ENCODE peak calls at places on chromosomes 2 and 18, in four cellular contexts. One of them, this sample, is unnamed.

GRCh38 chr2:75030218-75031009 is 72.0 kb downstream of the POLE4 start:
- DNase-seq in foreskin fibroblast: no peak
- DNase-seq in activated B cell treated with CpG ODN at 0.5 μM for 24 hours: no peak
- DNase-seq in AG10803: no peak
- DNase-seq in this sample: no peak

GRCh38 chr2:205696541-205697441 is 14.5 kb downstream of the NRP2 start:
- DNase-seq in foreskin fibroblast: no peak
- DNase-seq in activated B cell treated with CpG ODN at 0.5 μM for 24 hours: no peak
- DNase-seq in AG10803: peak
- DNase-seq in this sample: no peak

GRCh38 chr2:125745514-125745913 is 910.4 kb upstream of the GYPC start:
- DNase-seq in foreskin fibroblast: no peak
- DNase-seq in activated B cell treated with CpG ODN at 0.5 μM for 24 hours: no peak
- DNase-seq in AG10803: no peak
- DNase-seq in this sample: no peak

GRCh38 chr2:74290466-74291216 is 52.6 kb downstream of the SLC4A5 start:
- DNase-seq in foreskin fibroblast: no peak
- DNase-seq in activated B cell treated with CpG ODN at 0.5 μM for 24 hours: peak
- DNase-seq in AG10803: no peak
- DNase-seq in this sample: peak

GRCh38 chr18:62759704-62760402 is 44.5 kb downstream of the PHLPP1 start:
- DNase-seq in foreskin fibroblast: peak
- DNase-seq in activated B cell treated with CpG ODN at 0.5 μM for 24 hours: no peak
- DNase-seq in AG10803: peak
- DNase-seq in this sample: no peak

GRCh38 chr18:5431836-5432575 is 111.8 kb downstream of the EPB41L3 start:
- DNase-seq in foreskin fibroblast: no peak
- DNase-seq in activated B cell treated with CpG ODN at 0.5 μM for 24 hours: no peak
- DNase-seq in AG10803: no peak
- DNase-seq in this sample: no peak

GRCh38 chr2:101479328-101479727 is 4.4 kb upstream of the RFX8 start:
- DNase-seq in foreskin fibroblast: no peak
- DNase-seq in activated B cell treated with CpG ODN at 0.5 μM for 24 hours: no peak
- DNase-seq in AG10803: peak
- DNase-seq in this sample: no peak

GRCh38 chr2:61795408-61795807 is 58.5 kb downstream of the FAM161A start:
- DNase-seq in foreskin fibroblast: no peak
- DNase-seq in activated B cell treated with CpG ODN at 0.5 μM for 24 hours: no peak
- DNase-seq in AG10803: no peak
- DNase-seq in this sample: no peak

GRCh38 chr2:121634354-121635307 is 14.6 kb downstream of the CLASP1 start:
- DNase-seq in foreskin fibroblast: no peak
- DNase-seq in activated B cell treated with CpG ODN at 0.5 μM for 24 hours: no peak
- DNase-seq in AG10803: peak
- DNase-seq in this sample: no peak

GRCh38 chr18:55775972-55776371 is 188.0 kb upstream of the TCF4 start:
- DNase-seq in foreskin fibroblast: no peak
- DNase-seq in activated B cell treated with CpG ODN at 0.5 μM for 24 hours: no peak
- DNase-seq in AG10803: no peak
- DNase-seq in this sample: no peak

GRCh38 chr2:41206004-41206403 is 754.1 kb upstream of the SLC8A1 start:
- DNase-seq in foreskin fibroblast: no peak
- DNase-seq in activated B cell treated with CpG ODN at 0.5 μM for 24 hours: no peak
- DNase-seq in AG10803: no peak
- DNase-seq in this sample: no peak

GRCh38 chr18:42931501-42931900 is 184.0 kb downstream of the RIT2 start:
- DNase-seq in foreskin fibroblast: no peak
- DNase-seq in activated B cell treated with CpG ODN at 0.5 μM for 24 hours: no peak
- DNase-seq in AG10803: peak
- DNase-seq in this sample: no peak

GRCh38 chr18:60663060-60663989 is 290.8 kb upstream of the MC4R start:
- DNase-seq in foreskin fibroblast: no peak
- DNase-seq in activated B cell treated with CpG ODN at 0.5 μM for 24 hours: no peak
- DNase-seq in AG10803: no peak
- DNase-seq in this sample: no peak

DNA sequence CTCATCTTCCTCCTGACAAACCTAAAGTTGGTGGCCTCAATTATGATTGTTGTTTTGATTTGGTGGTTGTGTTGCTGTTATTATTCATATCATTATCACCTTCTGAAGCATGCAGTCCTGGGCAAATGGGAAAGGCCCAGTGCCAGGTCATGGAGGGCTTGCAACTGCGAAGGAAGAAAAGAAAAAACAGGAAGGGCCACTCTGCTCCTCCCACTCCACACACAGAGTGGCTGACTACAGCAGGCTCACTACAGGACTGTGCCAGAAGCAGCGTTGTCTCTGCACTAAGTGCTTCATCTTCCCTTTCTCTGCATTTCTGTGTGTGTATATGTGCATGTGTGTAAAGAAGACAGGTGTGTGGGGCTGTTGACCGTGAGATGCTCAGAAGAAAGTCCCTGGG is 231.9 kb downstream of the ANKRD30B start:
- DNase-seq in foreskin fibroblast: no peak
- DNase-seq in activated B cell treated with CpG ODN at 0.5 μM for 24 hours: no peak
- DNase-seq in AG10803: no peak
- DNase-seq in this sample: no peak
- TF ChIP-seq CTCF in foreskin fibroblast: no peak
- TF ChIP-seq CTCF in activated B cell treated with CpG ODN at 0.5 μM for 24 hours: no peak
- TF ChIP-seq CTCF in AG10803: no peak
- TF ChIP-seq CTCF in this sample: no peak

GRCh38 chr2:176118606-176119370 is 2.2 kb downstream of the HOXD10 start:
- DNase-seq in foreskin fibroblast: no peak
- DNase-seq in activated B cell treated with CpG ODN at 0.5 μM for 24 hours: no peak
- DNase-seq in AG10803: peak
- DNase-seq in this sample: no peak
- TF ChIP-seq CTCF in foreskin fibroblast: peak
- TF ChIP-seq CTCF in activated B cell treated with CpG ODN at 0.5 μM for 24 hours: no peak
- TF ChIP-seq CTCF in AG10803: peak
- TF ChIP-seq CTCF in this sample: no peak

GRCh38 chr2:104944495-104944894 is 90.6 kb downstream of the POU3F3 start:
- DNase-seq in foreskin fibroblast: peak
- DNase-seq in activated B cell treated with CpG ODN at 0.5 μM for 24 hours: no peak
- DNase-seq in AG10803: no peak
- DNase-seq in this sample: no peak
- TF ChIP-seq CTCF in foreskin fibroblast: peak
- TF ChIP-seq CTCF in activated B cell treated with CpG ODN at 0.5 μM for 24 hours: no peak
- TF ChIP-seq CTCF in AG10803: peak
- TF ChIP-seq CTCF in this sample: no peak

DNA sequence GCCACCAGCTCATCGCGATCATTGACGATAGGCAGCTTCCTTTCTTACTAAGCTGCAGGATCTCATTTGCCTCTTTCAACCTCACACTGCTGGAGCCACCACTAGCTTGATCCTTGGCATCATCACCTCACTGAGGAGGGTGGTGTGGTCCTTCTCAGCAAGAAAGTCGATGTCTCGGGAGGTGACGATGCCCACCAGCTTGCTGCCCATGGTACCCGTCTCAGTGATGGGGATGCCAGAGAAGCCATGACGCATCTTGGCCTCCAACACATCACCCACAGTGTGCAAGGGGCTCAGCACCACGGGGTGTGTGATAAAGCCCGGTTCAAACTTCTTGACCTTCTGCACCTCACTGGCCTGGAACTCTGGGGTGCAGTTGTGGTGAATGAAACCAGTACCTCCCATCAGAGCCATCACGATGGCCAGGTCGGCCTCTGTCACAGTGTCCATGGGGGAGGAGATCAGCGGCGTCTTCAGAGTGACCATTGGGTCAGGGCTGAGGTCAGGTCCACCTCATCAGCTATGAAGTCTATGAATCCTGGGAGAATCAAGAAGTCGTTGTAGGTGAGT is 22.5 kb downstream of the CFLAR start:
- DNase-seq in foreskin fibroblast: no peak
- DNase-seq in activated B cell treated with CpG ODN at 0.5 μM for 24 hours: no peak
- DNase-seq in AG10803: no peak
- DNase-seq in this sample: no peak
- TF ChIP-seq CTCF in foreskin fibroblast: no peak
- TF ChIP-seq CTCF in activated B cell treated with CpG ODN at 0.5 μM for 24 hours: no peak
- TF ChIP-seq CTCF in AG10803: no peak
- TF ChIP-seq CTCF in this sample: no peak

GRCh38 chr2:119220720-119221301 is 2.8 kb upstream of the STEAP3 start:
- DNase-seq in foreskin fibroblast: no peak
- DNase-seq in activated B cell treated with CpG ODN at 0.5 μM for 24 hours: no peak
- DNase-seq in AG10803: no peak
- DNase-seq in this sample: no peak

GRCh38 chr2:119221609-119222008 is 2.0 kb upstream of the STEAP3 start:
- DNase-seq in foreskin fibroblast: no peak
- DNase-seq in activated B cell treated with CpG ODN at 0.5 μM for 24 hours: no peak
- DNase-seq in AG10803: no peak
- DNase-seq in this sample: no peak

GRCh38 chr2:119219873-119220272 is 3.8 kb upstream of the STEAP3 start:
- DNase-seq in foreskin fibroblast: no peak
- DNase-seq in activated B cell treated with CpG ODN at 0.5 μM for 24 hours: no peak
- DNase-seq in AG10803: no peak
- DNase-seq in this sample: no peak

GRCh38 chr2:119216994-119217393 is 6.6 kb upstream of the STEAP3 start:
- DNase-seq in foreskin fibroblast: no peak
- DNase-seq in activated B cell treated with CpG ODN at 0.5 μM for 24 hours: no peak
- DNase-seq in AG10803: no peak
- DNase-seq in this sample: no peak

DNA sequence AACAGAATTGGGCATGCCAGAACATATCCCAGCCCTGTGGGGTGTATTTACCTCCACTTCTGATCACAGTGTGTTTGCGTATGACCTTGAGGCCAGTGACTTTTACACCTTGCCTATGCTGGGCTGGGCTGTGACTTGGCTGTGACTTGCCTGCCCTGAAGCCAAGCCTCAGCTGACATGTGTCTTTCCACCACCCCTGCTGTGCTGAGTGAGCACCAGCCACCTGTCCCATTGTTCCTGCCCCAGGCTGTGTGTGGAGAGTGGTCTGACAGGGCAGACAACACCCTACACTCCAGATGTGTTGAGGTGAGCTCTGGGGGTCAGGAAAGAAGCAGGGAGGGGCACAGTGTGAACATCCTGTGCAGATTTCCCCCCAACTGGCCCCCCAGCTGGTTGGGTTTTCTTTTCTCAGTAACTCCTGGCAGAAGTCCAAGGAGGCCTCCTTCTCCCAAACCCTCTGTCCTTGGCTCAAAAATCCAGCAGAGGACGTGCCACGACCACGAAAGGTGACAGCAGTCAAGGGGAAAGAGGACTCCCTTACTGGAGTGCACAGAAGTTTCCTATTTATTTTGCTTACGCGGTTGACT is 5.1 kb upstream of the STEAP3 start:
- DNase-seq in foreskin fibroblast: peak
- DNase-seq in activated B cell treated with CpG ODN at 0.5 μM for 24 hours: no peak
- DNase-seq in AG10803: peak
- DNase-seq in this sample: no peak
- TF ChIP-seq CTCF in foreskin fibroblast: peak
- TF ChIP-seq CTCF in activated B cell treated with CpG ODN at 0.5 μM for 24 hours: no peak
- TF ChIP-seq CTCF in AG10803: peak
- TF ChIP-seq CTCF in this sample: no peak

GRCh38 chr18:34764451-34764850 is 54.4 kb downstream of the DTNA start:
- DNase-seq in foreskin fibroblast: no peak
- DNase-seq in activated B cell treated with CpG ODN at 0.5 μM for 24 hours: no peak
- DNase-seq in AG10803: no peak
- DNase-seq in this sample: no peak
- TF ChIP-seq CTCF in foreskin fibroblast: no peak
- TF ChIP-seq CTCF in activated B cell treated with CpG ODN at 0.5 μM for 24 hours: no peak
- TF ChIP-seq CTCF in AG10803: no peak
- TF ChIP-seq CTCF in this sample: no peak